ENCODE peak calls at places on chromosomes 11 and 22, in five cellular contexts. One of them, this sample, is unnamed.

GRCh38 chr22:45318558-45319318 is 9.0 kb downstream of the FAM118A start:
- DNase-seq in nucleus accumbens: no peak
- DNase-seq in left ventricle myocardium superior: no peak
- DNase-seq in Peyer's patch: peak; percentile 61
- DNase-seq in endothelial cell: no peak
- DNase-seq in this sample: no peak

GRCh38 chr11:294795-295194 is 4.5 kb downstream of the IFITM5 start:
- DNase-seq in nucleus accumbens: no peak
- DNase-seq in left ventricle myocardium superior: peak; percentile 28
- DNase-seq in Peyer's patch: peak; percentile 46
- DNase-seq in endothelial cell: no peak
- DNase-seq in this sample: no peak

GRCh38 chr11:5689551-5689983 is at the start of gene TRIM22:
- DNase-seq in nucleus accumbens: no peak
- DNase-seq in left ventricle myocardium superior: no peak
- DNase-seq in Peyer's patch: peak; percentile 81
- DNase-seq in endothelial cell: no peak
- DNase-seq in this sample: peak; percentile 30

GRCh38 chr11:72676874-72677341 is 2.7 kb upstream of the PDE2A start:
- DNase-seq in nucleus accumbens: no peak
- DNase-seq in left ventricle myocardium superior: peak; percentile 80
- DNase-seq in Peyer's patch: peak; percentile 73
- DNase-seq in endothelial cell: peak; percentile 90
- DNase-seq in this sample: peak; percentile 67

GRCh38 chr11:79708319-79708928 is 267.6 kb upstream of the TENM4 start:
- DNase-seq in nucleus accumbens: no peak
- DNase-seq in left ventricle myocardium superior: no peak
- DNase-seq in Peyer's patch: peak; percentile 51
- DNase-seq in endothelial cell: peak; percentile 46
- DNase-seq in this sample: no peak

GRCh38 chr11:134278356-134278755 is 2.2 kb downstream of the GLB1L3 start:
- DNase-seq in nucleus accumbens: no peak
- DNase-seq in left ventricle myocardium superior: no peak
- DNase-seq in Peyer's patch: peak; percentile 4
- DNase-seq in endothelial cell: no peak
- DNase-seq in this sample: no peak

GRCh38 chr22:35611891-35612576 is 5.1 kb downstream of the MB start:
- DNase-seq in nucleus accumbens: no peak
- DNase-seq in left ventricle myocardium superior: no peak
- DNase-seq in Peyer's patch: no peak
- DNase-seq in endothelial cell: no peak
- DNase-seq in this sample: no peak

GRCh38 chr11:62472063-62472884 is 53.4 kb downstream of the SCGB1A1 start:
- DNase-seq in nucleus accumbens: no peak
- DNase-seq in left ventricle myocardium superior: no peak
- DNase-seq in Peyer's patch: no peak
- DNase-seq in endothelial cell: no peak
- DNase-seq in this sample: no peak

GRCh38 chr22:38213319-38214247 is 11.8 kb downstream of the MAFF start:
- DNase-seq in nucleus accumbens: no peak
- DNase-seq in left ventricle myocardium superior: peak; percentile 19
- DNase-seq in Peyer's patch: peak; percentile 58
- DNase-seq in endothelial cell: no peak
- DNase-seq in this sample: no peak

GRCh38 chr11:27471067-27471587 is 1.5 kb downstream of the LGR4 start:
- DNase-seq in nucleus accumbens: no peak
- DNase-seq in left ventricle myocardium superior: no peak
- DNase-seq in Peyer's patch: no peak
- DNase-seq in endothelial cell: peak; percentile 9
- DNase-seq in this sample: no peak

GRCh38 chr11:104759464-104759863 is 138.8 kb downstream of the CASP12 start:
- DNase-seq in nucleus accumbens: no peak
- DNase-seq in left ventricle myocardium superior: no peak
- DNase-seq in Peyer's patch: no peak
- DNase-seq in endothelial cell: no peak
- DNase-seq in this sample: no peak

GRCh38 chr22:33519140-33519973 is 400.9 kb downstream of the LARGE1 start:
- DNase-seq in nucleus accumbens: peak; percentile 34
- DNase-seq in left ventricle myocardium superior: peak; percentile 40
- DNase-seq in Peyer's patch: peak; percentile 54
- DNase-seq in endothelial cell: peak; percentile 46
- DNase-seq in this sample: peak; percentile 65

GRCh38 chr11:116976941-116977570 is 121.2 kb downstream of the SIK3 start:
- DNase-seq in nucleus accumbens: no peak
- DNase-seq in left ventricle myocardium superior: no peak
- DNase-seq in Peyer's patch: no peak
- DNase-seq in endothelial cell: no peak
- DNase-seq in this sample: no peak

GRCh38 chr22:17581056-17581455 is 17.8 kb downstream of the SLC25A18 start:
- DNase-seq in nucleus accumbens: no peak
- DNase-seq in left ventricle myocardium superior: no peak
- DNase-seq in Peyer's patch: no peak
- DNase-seq in endothelial cell: no peak
- DNase-seq in this sample: no peak

GRCh38 chr11:63769044-63769718 is 606 bp upstream of the ZFTA start:
- DNase-seq in nucleus accumbens: no peak
- DNase-seq in left ventricle myocardium superior: peak; percentile 73
- DNase-seq in Peyer's patch: peak; percentile 58
- DNase-seq in endothelial cell: peak; percentile 42
- DNase-seq in this sample: peak; percentile 33

GRCh38 chr11:134404485-134405341 is 7.3 kb downstream of the B3GAT1 start:
- DNase-seq in nucleus accumbens: no peak
- DNase-seq in left ventricle myocardium superior: no peak
- DNase-seq in Peyer's patch: no peak
- DNase-seq in endothelial cell: no peak
- DNase-seq in this sample: no peak

GRCh38 chr11:127816959-127817358 is 770.4 kb downstream of the ETS1 start:
- DNase-seq in nucleus accumbens: no peak
- DNase-seq in left ventricle myocardium superior: no peak
- DNase-seq in Peyer's patch: no peak
- DNase-seq in endothelial cell: no peak
- DNase-seq in this sample: no peak

GRCh38 chr11:69711824-69712801 is 8.3 kb upstream of the FGF19 start:
- DNase-seq in nucleus accumbens: no peak
- DNase-seq in left ventricle myocardium superior: no peak
- DNase-seq in Peyer's patch: no peak
- DNase-seq in endothelial cell: no peak
- DNase-seq in this sample: no peak

GRCh38 chr22:23874871-23875270 is 17.2 kb downstream of the SLC2A11 start:
- DNase-seq in nucleus accumbens: no peak
- DNase-seq in left ventricle myocardium superior: no peak
- DNase-seq in Peyer's patch: no peak
- DNase-seq in endothelial cell: no peak
- DNase-seq in this sample: no peak

GRCh38 chr11:35639591-35640179 is 21.4 kb downstream of the FJX1 start:
- DNase-seq in nucleus accumbens: no peak
- DNase-seq in left ventricle myocardium superior: no peak
- DNase-seq in Peyer's patch: no peak
- DNase-seq in endothelial cell: no peak
- DNase-seq in this sample: no peak